ENCODE peak calls at places on chromosome 11, in seven cellular contexts. One of them, this sample, is unnamed.

GRCh38 chr11:112652786-112653390 is 308.3 kb upstream of the NCAM1 start:
- DNase-seq in COR-L47: no peak
- DNase-seq in NCI-H524: no peak
- DNase-seq in CD8-positive, alpha-beta T cell: no peak
- DNase-seq in cardiac fibroblast: peak; percentile 36
- DNase-seq in CD4-positive, CD25-positive, alpha-beta regulatory T cell: no peak
- DNase-seq in SW 1271: peak; percentile 13
- DNase-seq in this sample: no peak

GRCh38 chr11:2289350-2289749 is 12.4 kb downstream of the C11orf21 start:
- DNase-seq in COR-L47: no peak
- DNase-seq in NCI-H524: no peak
- DNase-seq in CD8-positive, alpha-beta T cell: no peak
- DNase-seq in cardiac fibroblast: no peak
- DNase-seq in CD4-positive, CD25-positive, alpha-beta regulatory T cell: no peak
- DNase-seq in SW 1271: no peak
- DNase-seq in this sample: no peak

GRCh38 chr11:95821640-95822039 is 31.3 kb downstream of the CEP57 start:
- DNase-seq in COR-L47: no peak
- DNase-seq in NCI-H524: no peak
- DNase-seq in CD8-positive, alpha-beta T cell: no peak
- DNase-seq in cardiac fibroblast: peak; percentile 55
- DNase-seq in CD4-positive, CD25-positive, alpha-beta regulatory T cell: no peak
- DNase-seq in SW 1271: no peak
- DNase-seq in this sample: no peak

GRCh38 chr11:72439455-72439854 is 5.1 kb upstream of the CLPB start:
- DNase-seq in COR-L47: no peak
- DNase-seq in NCI-H524: no peak
- DNase-seq in CD8-positive, alpha-beta T cell: no peak
- DNase-seq in cardiac fibroblast: peak; percentile 83
- DNase-seq in CD4-positive, CD25-positive, alpha-beta regulatory T cell: no peak
- DNase-seq in SW 1271: no peak
- DNase-seq in this sample: no peak

GRCh38 chr11:31974737-31975136 is 116.1 kb upstream of the RCN1 start:
- DNase-seq in COR-L47: no peak
- DNase-seq in NCI-H524: no peak
- DNase-seq in CD8-positive, alpha-beta T cell: no peak
- DNase-seq in cardiac fibroblast: peak; percentile 86
- DNase-seq in CD4-positive, CD25-positive, alpha-beta regulatory T cell: no peak
- DNase-seq in SW 1271: peak; percentile 19
- DNase-seq in this sample: no peak

GRCh38 chr11:44766112-44766971 is 39.6 kb downstream of the TSPAN18 start:
- DNase-seq in COR-L47: no peak
- DNase-seq in NCI-H524: peak; percentile 91
- DNase-seq in CD8-positive, alpha-beta T cell: no peak
- DNase-seq in cardiac fibroblast: peak; percentile 64
- DNase-seq in CD4-positive, CD25-positive, alpha-beta regulatory T cell: no peak
- DNase-seq in SW 1271: peak; percentile 57
- DNase-seq in this sample: no peak

GRCh38 chr11:70672991-70673670 is 274.8 kb downstream of the CTTN start:
- DNase-seq in COR-L47: no peak
- DNase-seq in NCI-H524: no peak
- DNase-seq in CD8-positive, alpha-beta T cell: no peak
- DNase-seq in cardiac fibroblast: no peak
- DNase-seq in CD4-positive, CD25-positive, alpha-beta regulatory T cell: no peak
- DNase-seq in SW 1271: no peak
- DNase-seq in this sample: no peak

GRCh38 chr11:12274056-12274455 is 103.3 kb upstream of the PARVA start:
- DNase-seq in COR-L47: no peak
- DNase-seq in NCI-H524: no peak
- DNase-seq in CD8-positive, alpha-beta T cell: no peak
- DNase-seq in cardiac fibroblast: no peak
- DNase-seq in CD4-positive, CD25-positive, alpha-beta regulatory T cell: no peak
- DNase-seq in SW 1271: no peak
- DNase-seq in this sample: no peak

GRCh38 chr11:62427630-62428233 is 8.9 kb downstream of the SCGB1A1 start:
- DNase-seq in COR-L47: no peak
- DNase-seq in NCI-H524: no peak
- DNase-seq in CD8-positive, alpha-beta T cell: no peak
- DNase-seq in cardiac fibroblast: peak; percentile 42
- DNase-seq in CD4-positive, CD25-positive, alpha-beta regulatory T cell: no peak
- DNase-seq in SW 1271: no peak
- DNase-seq in this sample: no peak

GRCh38 chr11:128593281-128593680 is 5.9 kb upstream of the ETS1 start:
- DNase-seq in COR-L47: no peak
- DNase-seq in NCI-H524: no peak
- DNase-seq in CD8-positive, alpha-beta T cell: no peak
- DNase-seq in cardiac fibroblast: peak; percentile 23
- DNase-seq in CD4-positive, CD25-positive, alpha-beta regulatory T cell: no peak
- DNase-seq in SW 1271: no peak
- DNase-seq in this sample: no peak

GRCh38 chr11:13885083-13885482 is 77.4 kb upstream of the SPON1 start:
- DNase-seq in COR-L47: no peak
- DNase-seq in NCI-H524: no peak
- DNase-seq in CD8-positive, alpha-beta T cell: no peak
- DNase-seq in cardiac fibroblast: no peak
- DNase-seq in CD4-positive, CD25-positive, alpha-beta regulatory T cell: no peak
- DNase-seq in SW 1271: no peak
- DNase-seq in this sample: no peak

GRCh38 chr11:128965485-128965884 is 22.8 kb upstream of the TP53AIP1 start:
- DNase-seq in COR-L47: no peak
- DNase-seq in NCI-H524: no peak
- DNase-seq in CD8-positive, alpha-beta T cell: no peak
- DNase-seq in cardiac fibroblast: no peak
- DNase-seq in CD4-positive, CD25-positive, alpha-beta regulatory T cell: no peak
- DNase-seq in SW 1271: no peak
- DNase-seq in this sample: no peak

GRCh38 chr11:69339041-69339733 is 45.2 kb downstream of the MYEOV start:
- DNase-seq in COR-L47: no peak
- DNase-seq in NCI-H524: no peak
- DNase-seq in CD8-positive, alpha-beta T cell: no peak
- DNase-seq in cardiac fibroblast: no peak
- DNase-seq in CD4-positive, CD25-positive, alpha-beta regulatory T cell: no peak
- DNase-seq in SW 1271: no peak
- DNase-seq in this sample: no peak

GRCh38 chr11:45391168-45391850 is 105.2 kb upstream of the SYT13 start:
- DNase-seq in COR-L47: no peak
- DNase-seq in NCI-H524: no peak
- DNase-seq in CD8-positive, alpha-beta T cell: no peak
- DNase-seq in cardiac fibroblast: no peak
- DNase-seq in CD4-positive, CD25-positive, alpha-beta regulatory T cell: no peak
- DNase-seq in SW 1271: no peak
- DNase-seq in this sample: no peak

GRCh38 chr11:67648140-67648795 is 2.3 kb downstream of the ACY3 start:
- DNase-seq in COR-L47: peak; percentile 56
- DNase-seq in NCI-H524: peak; percentile 51
- DNase-seq in CD8-positive, alpha-beta T cell: peak; percentile 66
- DNase-seq in cardiac fibroblast: no peak
- DNase-seq in CD4-positive, CD25-positive, alpha-beta regulatory T cell: peak; percentile 46
- DNase-seq in SW 1271: peak; percentile 24
- DNase-seq in this sample: peak; percentile 63

GRCh38 chr11:11347583-11347982 is 5.5 kb downstream of the CSNK2A3 start:
- DNase-seq in COR-L47: no peak
- DNase-seq in NCI-H524: no peak
- DNase-seq in CD8-positive, alpha-beta T cell: no peak
- DNase-seq in cardiac fibroblast: no peak
- DNase-seq in CD4-positive, CD25-positive, alpha-beta regulatory T cell: no peak
- DNase-seq in SW 1271: no peak
- DNase-seq in this sample: no peak

GRCh38 chr11:31641477-31642062 is 132.0 kb downstream of the ELP4 start:
- DNase-seq in COR-L47: peak; percentile 65
- DNase-seq in NCI-H524: peak; percentile 91
- DNase-seq in CD8-positive, alpha-beta T cell: no peak
- DNase-seq in cardiac fibroblast: peak; percentile 61
- DNase-seq in CD4-positive, CD25-positive, alpha-beta regulatory T cell: no peak
- DNase-seq in SW 1271: peak; percentile 20
- DNase-seq in this sample: no peak

GRCh38 chr11:31464436-31464835 is 45.0 kb downstream of the IMMP1L start:
- DNase-seq in COR-L47: no peak
- DNase-seq in NCI-H524: no peak
- DNase-seq in CD8-positive, alpha-beta T cell: no peak
- DNase-seq in cardiac fibroblast: no peak
- DNase-seq in CD4-positive, CD25-positive, alpha-beta regulatory T cell: no peak
- DNase-seq in SW 1271: no peak
- DNase-seq in this sample: no peak

GRCh38 chr11:35541621-35542375 is 16.4 kb upstream of the PAMR1 start:
- DNase-seq in COR-L47: no peak
- DNase-seq in NCI-H524: no peak
- DNase-seq in CD8-positive, alpha-beta T cell: no peak
- DNase-seq in cardiac fibroblast: peak; percentile 88
- DNase-seq in CD4-positive, CD25-positive, alpha-beta regulatory T cell: no peak
- DNase-seq in SW 1271: no peak
- DNase-seq in this sample: no peak

GRCh38 chr11:1739576-1739975 is 10.8 kb downstream of the IFITM10 start:
- DNase-seq in COR-L47: no peak
- DNase-seq in NCI-H524: no peak
- DNase-seq in CD8-positive, alpha-beta T cell: no peak
- DNase-seq in cardiac fibroblast: no peak
- DNase-seq in CD4-positive, CD25-positive, alpha-beta regulatory T cell: no peak
- DNase-seq in SW 1271: no peak
- DNase-seq in this sample: no peak

GRCh38 chr11:1233351-1234053 is 10.6 kb downstream of the MUC5B start:
- DNase-seq in COR-L47: peak; percentile 57
- DNase-seq in NCI-H524: peak; percentile 28
- DNase-seq in CD8-positive, alpha-beta T cell: peak; percentile 12
- DNase-seq in cardiac fibroblast: no peak
- DNase-seq in CD4-positive, CD25-positive, alpha-beta regulatory T cell: no peak
- DNase-seq in SW 1271: no peak
- DNase-seq in this sample: no peak

GRCh38 chr11:34827239-34827638 is 88.9 kb downstream of the APIP start:
- DNase-seq in COR-L47: no peak
- DNase-seq in NCI-H524: no peak
- DNase-seq in CD8-positive, alpha-beta T cell: no peak
- DNase-seq in cardiac fibroblast: no peak
- DNase-seq in CD4-positive, CD25-positive, alpha-beta regulatory T cell: no peak
- DNase-seq in SW 1271: no peak
- DNase-seq in this sample: no peak

GRCh38 chr11:73249304-73249703 is 22.8 kb upstream of the P2RY6 start:
- DNase-seq in COR-L47: no peak
- DNase-seq in NCI-H524: no peak
- DNase-seq in CD8-positive, alpha-beta T cell: no peak
- DNase-seq in cardiac fibroblast: no peak
- DNase-seq in CD4-positive, CD25-positive, alpha-beta regulatory T cell: no peak
- DNase-seq in SW 1271: no peak
- DNase-seq in this sample: no peak

GRCh38 chr11:132033051-132033450 is 662.6 kb downstream of the NTM start:
- DNase-seq in COR-L47: no peak
- DNase-seq in NCI-H524: no peak
- DNase-seq in CD8-positive, alpha-beta T cell: no peak
- DNase-seq in cardiac fibroblast: peak; percentile 47
- DNase-seq in CD4-positive, CD25-positive, alpha-beta regulatory T cell: no peak
- DNase-seq in SW 1271: no peak
- DNase-seq in this sample: no peak

This sample was measured in activated naive CD4-positive, alpha-beta T cell treated with anti-CD3 and anti-CD28 coated beads, Interleukin-2, amount 50 U/mL, for 16 hours.